ENCODE peak calls at places on chromosome 22, in four cellular contexts. One of them, this sample, is unnamed.

GRCh38 chr22:43707650-43708049 is 104.5 kb downstream of the EFCAB6 start:
- DNase-seq in ovary: no peak
- DNase-seq in hepatocyte: no peak
- DNase-seq in fibroblast of lung: no peak
- DNase-seq in this sample: no peak

GRCh38 chr22:49087163-49087562 is 740.5 kb downstream of the BRD1 start:
- DNase-seq in ovary: no peak
- DNase-seq in hepatocyte: peak; percentile 45
- DNase-seq in fibroblast of lung: no peak
- DNase-seq in this sample: no peak

GRCh38 chr22:40043086-40043485 is 48.3 kb downstream of the FAM83F start:
- DNase-seq in ovary: peak; percentile 54
- DNase-seq in hepatocyte: peak; percentile 7
- DNase-seq in fibroblast of lung: no peak
- DNase-seq in this sample: no peak

GRCh38 chr22:50613291-50613981 is 12.8 kb downstream of the MAPK8IP2 start:
- DNase-seq in ovary: peak; percentile 79
- DNase-seq in hepatocyte: no peak
- DNase-seq in fibroblast of lung: no peak
- DNase-seq in this sample: no peak

GRCh38 chr22:19106886-19107729 is 15.1 kb downstream of the DGCR2 start:
- DNase-seq in ovary: no peak
- DNase-seq in hepatocyte: no peak
- DNase-seq in fibroblast of lung: no peak
- DNase-seq in this sample: no peak

GRCh38 chr22:28817919-28818859 is 17.8 kb upstream of the XBP1 start:
- DNase-seq in ovary: no peak
- DNase-seq in hepatocyte: peak; percentile 70
- DNase-seq in fibroblast of lung: no peak
- DNase-seq in this sample: no peak

GRCh38 chr22:29799217-29799680 is 32.1 kb downstream of the UQCR10 start:
- DNase-seq in ovary: peak; percentile 79
- DNase-seq in hepatocyte: peak; percentile 78
- DNase-seq in fibroblast of lung: peak; percentile 97
- DNase-seq in this sample: no peak

GRCh38 chr22:33896154-33896800 is 24.0 kb downstream of the LARGE1 start:
- DNase-seq in ovary: no peak
- DNase-seq in hepatocyte: no peak
- DNase-seq in fibroblast of lung: no peak
- DNase-seq in this sample: no peak

GRCh38 chr22:23282089-23282501 is 101.8 kb downstream of the BCR start:
- DNase-seq in ovary: peak; percentile 67
- DNase-seq in hepatocyte: no peak
- DNase-seq in fibroblast of lung: peak; percentile 91
- DNase-seq in this sample: no peak

GRCh38 chr22:28116261-28116673 is 197.2 kb upstream of the PITPNB start:
- DNase-seq in ovary: peak; percentile 62
- DNase-seq in hepatocyte: peak; percentile 34
- DNase-seq in fibroblast of lung: peak; percentile 99
- DNase-seq in this sample: no peak

GRCh38 chr22:30074994-30075393 is 5.3 kb upstream of the HORMAD2 start:
- DNase-seq in ovary: no peak
- DNase-seq in hepatocyte: no peak
- DNase-seq in fibroblast of lung: no peak
- DNase-seq in this sample: no peak

GRCh38 chr22:23207786-23208325 is 27.5 kb downstream of the BCR start:
- DNase-seq in ovary: no peak
- DNase-seq in hepatocyte: no peak
- DNase-seq in fibroblast of lung: no peak
- DNase-seq in this sample: no peak

GRCh38 chr22:27405672-27406388 is 395.7 kb downstream of the MN1 start:
- DNase-seq in ovary: peak; percentile 63
- DNase-seq in hepatocyte: peak; percentile 75
- DNase-seq in fibroblast of lung: no peak
- DNase-seq in this sample: no peak

GRCh38 chr22:26002456-26002855 is 166.8 kb upstream of the SEZ6L start:
- DNase-seq in ovary: no peak
- DNase-seq in hepatocyte: no peak
- DNase-seq in fibroblast of lung: no peak
- DNase-seq in this sample: no peak

GRCh38 chr22:26008587-26008986 is 160.7 kb upstream of the SEZ6L start:
- DNase-seq in ovary: no peak
- DNase-seq in hepatocyte: no peak
- DNase-seq in fibroblast of lung: no peak
- DNase-seq in this sample: no peak

DNA sequence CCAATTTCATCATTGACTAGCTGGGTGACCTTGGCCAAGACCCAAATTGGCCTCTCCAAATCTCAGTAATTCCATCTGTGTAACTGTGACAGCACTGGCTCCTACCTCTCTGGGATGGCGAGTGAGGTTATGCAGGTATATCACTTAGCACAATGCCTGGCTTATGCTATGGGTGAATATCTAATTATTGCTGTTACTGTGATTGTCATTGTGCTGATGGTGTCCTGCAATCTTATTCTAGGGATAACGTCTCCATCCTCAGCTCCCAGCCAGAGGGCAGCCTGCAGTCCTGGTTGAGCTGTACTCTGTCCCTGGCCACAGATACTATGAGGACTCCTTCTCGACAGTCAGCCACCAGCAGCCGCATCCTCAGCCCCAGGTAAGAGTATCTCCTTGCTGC is 164.8 kb upstream of the SEZ6L start:
- DNase-seq in ovary: no peak
- DNase-seq in hepatocyte: no peak
- DNase-seq in fibroblast of lung: no peak
- DNase-seq in this sample: no peak
- H3K4me3 ChIP-seq in ovary: no peak overlapping the region
- H3K4me3 ChIP-seq in hepatocyte: no peak overlapping the region
- H3K4me3 ChIP-seq in fibroblast of lung: no peak overlapping the region
- H3K4me3 ChIP-seq in this sample: no peak overlapping the region

GRCh38 chr22:20442485-20443284 is 5.1 kb upstream of the SCARF2 start:
- DNase-seq in ovary: no peak
- DNase-seq in hepatocyte: no peak
- DNase-seq in fibroblast of lung: no peak
- DNase-seq in this sample: no peak

GRCh38 chr22:20440637-20441591 is 3.3 kb upstream of the SCARF2 start:
- DNase-seq in ovary: peak; percentile 34
- DNase-seq in hepatocyte: no peak
- DNase-seq in fibroblast of lung: no peak
- DNase-seq in this sample: peak; percentile 35

GRCh38 chr22:20439556-20439927 is 1.9 kb upstream of the SCARF2 start:
- DNase-seq in ovary: peak; percentile 31
- DNase-seq in hepatocyte: no peak
- DNase-seq in fibroblast of lung: no peak
- DNase-seq in this sample: no peak

GRCh38 chr22:20439928-20440575 is 2.4 kb upstream of the SCARF2 start:
- DNase-seq in ovary: peak; percentile 32
- DNase-seq in hepatocyte: no peak
- DNase-seq in fibroblast of lung: no peak
- DNase-seq in this sample: no peak

GRCh38 chr22:20441631-20442484 is 4.2 kb upstream of the SCARF2 start:
- DNase-seq in ovary: no peak
- DNase-seq in hepatocyte: no peak
- DNase-seq in fibroblast of lung: no peak
- DNase-seq in this sample: no peak
- H3K27ac ChIP-seq in ovary: no peak overlapping the region
- H3K27ac ChIP-seq in hepatocyte: no peak overlapping the region
- H3K27ac ChIP-seq in fibroblast of lung: peak overlapping the region; percentile 19
- H3K27ac ChIP-seq in this sample: no peak overlapping the region

GRCh38 chr22:38739300-38740055 is 16.3 kb downstream of the SUN2 start:
- DNase-seq in ovary: no peak
- DNase-seq in hepatocyte: no peak
- DNase-seq in fibroblast of lung: no peak
- DNase-seq in this sample: no peak
- H3K36me3 ChIP-seq in ovary: no peaks in the 10 kb centered on the region
- H3K36me3 ChIP-seq in hepatocyte: no peaks in the 10 kb centered on the region
- H3K36me3 ChIP-seq in fibroblast of lung: peaks cover 60% of the 10 kb centered on the region
- H3K36me3 ChIP-seq in this sample: peaks cover 92% of the 10 kb centered on the region

DNA sequence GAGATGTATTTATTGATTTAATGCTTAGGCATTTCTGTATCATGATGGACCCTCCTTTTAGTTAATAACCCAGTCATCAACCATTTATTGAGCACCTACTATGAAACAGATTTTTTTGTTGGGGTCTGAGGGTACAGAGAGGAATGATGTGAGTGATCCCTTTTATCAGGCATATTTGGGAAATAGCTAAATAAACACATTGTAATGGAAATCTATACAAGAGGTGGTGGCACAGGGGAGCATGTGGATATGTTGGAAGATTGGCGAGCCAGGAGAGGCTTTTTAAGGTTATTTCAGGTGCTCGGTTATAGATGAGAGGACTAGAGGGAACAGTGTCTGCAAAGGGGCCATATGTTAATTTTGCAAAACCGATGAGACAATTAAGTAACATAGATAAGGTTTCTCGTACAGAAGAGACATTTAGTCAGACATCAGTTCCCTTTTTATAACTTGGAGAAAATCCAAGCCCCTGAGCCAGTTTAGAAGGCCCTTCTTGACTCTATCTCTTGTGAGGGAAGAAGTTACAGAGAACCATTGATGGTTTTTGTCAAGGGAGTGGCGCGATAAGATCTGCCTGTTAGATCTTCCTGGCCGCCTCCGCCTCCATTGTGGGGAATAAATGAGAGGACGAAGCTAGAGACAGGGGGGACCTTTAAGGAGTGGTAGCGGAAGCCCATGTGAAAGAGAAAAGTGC is 2.0 kb downstream of the ATXN10 start:
- DNase-seq in ovary: no peak
- DNase-seq in hepatocyte: no peak
- DNase-seq in fibroblast of lung: no peak
- DNase-seq in this sample: no peak
- H3K4me3 ChIP-seq in ovary: no peak overlapping the region
- H3K4me3 ChIP-seq in hepatocyte: no peak overlapping the region
- H3K4me3 ChIP-seq in fibroblast of lung: peak overlapping the region; percentile 80
- H3K4me3 ChIP-seq in this sample: no peak overlapping the region

GRCh38 chr22:25817092-25817943 is 75.3 kb downstream of the MYO18B start:
- DNase-seq in ovary: no peak
- DNase-seq in hepatocyte: no peak
- DNase-seq in fibroblast of lung: no peak
- DNase-seq in this sample: no peak
- H3K27ac ChIP-seq in ovary: no peak overlapping the region
- H3K27ac ChIP-seq in hepatocyte: no peak overlapping the region
- H3K27ac ChIP-seq in fibroblast of lung: no peak overlapping the region
- H3K27ac ChIP-seq in this sample: no peak overlapping the region

GRCh38 chr22:31271485-31271884 is 20.8 kb downstream of the PIK3IP1 start:
- DNase-seq in ovary: no peak
- DNase-seq in hepatocyte: peak; percentile 49
- DNase-seq in fibroblast of lung: peak; percentile 66
- DNase-seq in this sample: no peak

GRCh38 chr22:31272522-31273446 is 19.5 kb downstream of the PIK3IP1 start:
- DNase-seq in ovary: no peak
- DNase-seq in hepatocyte: peak; percentile 83
- DNase-seq in fibroblast of lung: peak; percentile 39
- DNase-seq in this sample: no peak

GRCh38 chr22:31271026-31271425 is 21.3 kb downstream of the PIK3IP1 start:
- DNase-seq in ovary: no peak
- DNase-seq in hepatocyte: no peak
- DNase-seq in fibroblast of lung: no peak
- DNase-seq in this sample: no peak

GRCh38 chr22:31268281-31268680 is 24.0 kb downstream of the PIK3IP1 start:
- DNase-seq in ovary: no peak
- DNase-seq in hepatocyte: no peak
- DNase-seq in fibroblast of lung: no peak
- DNase-seq in this sample: no peak

GRCh38 chr22:31269892-31270574 is 22.3 kb downstream of the PIK3IP1 start:
- DNase-seq in ovary: no peak
- DNase-seq in hepatocyte: no peak
- DNase-seq in fibroblast of lung: no peak
- DNase-seq in this sample: no peak
- H3K36me3 ChIP-seq in ovary: no peaks in the 10 kb centered on the region
- H3K36me3 ChIP-seq in hepatocyte: peaks cover 4% of the 10 kb centered on the region
- H3K36me3 ChIP-seq in fibroblast of lung: peaks cover 11% of the 10 kb centered on the region
- H3K36me3 ChIP-seq in this sample: peaks cover 4% of the 10 kb centered on the region

This sample was measured in CD8-positive, alpha-beta memory T cell.